ENCODE peak calls at places on chromosomes 3 and 15, in eight cellular contexts. V, Y, L, D, S, M, Z and C are unnamed samples.

GRCh38 chr3:161422171-161422693 is 50.9 kb upstream of the SPTSSB start:
- DNase-seq in V (no peak), Y (no peak), L (no peak), D (no peak), S (no peak), M (no peak), Z (no peak), C (no peak)

GRCh38 chr15:99424978-99425665 is 140.7 kb upstream of the MEF2A start:
- DNase-seq in V (peak; percentile 61), Y (no peak), L (no peak), D (no peak), S (no peak), M (peak; percentile 33), Z (peak; percentile 64), C (no peak)

GRCh38 chr15:78345726-78346125 is 5.6 kb downstream of the CRABP1 start:
- DNase-seq in V (no peak), Y (no peak), L (no peak), D (no peak), S (no peak), M (no peak), Z (no peak), C (no peak)

GRCh38 chr3:41274944-41275668 is 75.8 kb downstream of the CTNNB1 start:
- DNase-seq in V (no peak), Y (peak; percentile 12), L (no peak), D (peak; percentile 76), S (no peak), M (no peak), Z (no peak), C (no peak)

GRCh38 chr15:24763891-24764290 is 88.3 kb downstream of the NPAP1 start:
- DNase-seq in V (no peak), Y (no peak), L (no peak), D (no peak), S (no peak), M (no peak), Z (no peak), C (no peak)

GRCh38 chr3:28799084-28799483 is 450.5 kb upstream of the AZI2 start:
- DNase-seq in V (no peak), Y (no peak), L (no peak), D (peak; percentile 16), S (no peak), M (no peak), Z (no peak), C (no peak)

GRCh38 chr15:27769652-27770051 is 329.5 kb downstream of the OCA2 start:
- DNase-seq in V (no peak), Y (no peak), L (no peak), D (no peak), S (no peak), M (no peak), Z (no peak), C (no peak)

GRCh38 chr3:48674505-48674904 is 11.2 kb downstream of the NCKIPSD start:
- DNase-seq in V (no peak), Y (no peak), L (no peak), D (no peak), S (no peak), M (no peak), Z (no peak), C (no peak)

GRCh38 chr15:88463870-88464532 is 3.2 kb downstream of the MRPL46 start:
- DNase-seq in V (no peak), Y (no peak), L (no peak), D (no peak), S (no peak), M (no peak), Z (no peak), C (no peak)

GRCh38 chr15:72220678-72221077 is 10.3 kb downstream of the PKM start:
- DNase-seq in V (no peak), Y (no peak), L (no peak), D (no peak), S (no peak), M (no peak), Z (no peak), C (no peak)

GRCh38 chr15:49964071-49964470 is 155.0 kb downstream of the ATP8B4 start:
- DNase-seq in V (no peak), Y (no peak), L (no peak), D (no peak), S (no peak), M (no peak), Z (no peak), C (no peak)

GRCh38 chr15:73403171-73403570 is 34.4 kb upstream of the HCN4 start:
- DNase-seq in V (no peak), Y (no peak), L (no peak), D (no peak), S (no peak), M (no peak), Z (no peak), C (no peak)

GRCh38 chr15:52658955-52659354 is 20.2 kb downstream of the ATOSA start:
- DNase-seq in V (no peak), Y (no peak), L (no peak), D (no peak), S (no peak), M (no peak), Z (no peak), C (no peak)

GRCh38 chr15:29632671-29633406 is 189.4 kb downstream of the TJP1 start:
- DNase-seq in V (no peak), Y (no peak), L (no peak), D (no peak), S (no peak), M (no peak), Z (no peak), C (no peak)

GRCh38 chr15:101672298-101672697 is 20.1 kb upstream of the TM2D3 start:
- DNase-seq in V (no peak), Y (no peak), L (no peak), D (no peak), S (no peak), M (no peak), Z (no peak), C (no peak)

GRCh38 chr3:44419159-44419922 is 58.1 kb downstream of the ZNF445 start:
- DNase-seq in V (peak; percentile 12), Y (no peak), L (no peak), D (no peak), S (no peak), M (no peak), Z (no peak), C (no peak)

GRCh38 chr3:173128633-173129032 is 12.4 kb downstream of the SPATA16 start:
- DNase-seq in V (no peak), Y (no peak), L (no peak), D (no peak), S (no peak), M (no peak), Z (no peak), C (no peak)

GRCh38 chr3:188323067-188323842 is 169.3 kb downstream of the LPP start:
- DNase-seq in V (no peak), Y (no peak), L (no peak), D (no peak), S (no peak), M (no peak), Z (no peak), C (no peak)

GRCh38 chr3:184177331-184177731 is 2.7 kb downstream of the AP2M1 start:
- DNase-seq in V (no peak), Y (no peak), L (no peak), D (no peak), S (no peak), M (peak; percentile 38), Z (no peak), C (no peak)

GRCh38 chr3:120072867-120073525 is 21.3 kb downstream of the GSK3B start:
- DNase-seq in V (no peak), Y (peak; percentile 30), L (no peak), D (peak; percentile 28), S (no peak), M (no peak), Z (no peak), C (no peak)

GRCh38 chr3:59850352-59850870 is 800.6 kb upstream of the CFAP20DC start:
- DNase-seq in V (no peak), Y (no peak), L (no peak), D (no peak), S (no peak), M (no peak), Z (no peak), C (no peak)

GRCh38 chr3:195095035-195095703 is 175.8 kb downstream of the XXYLT1 start:
- DNase-seq in V (no peak), Y (peak; percentile 49), L (no peak), D (no peak), S (no peak), M (no peak), Z (no peak), C (no peak)

GRCh38 chr3:121818578-121818977 is 16.3 kb downstream of the IQCB1 start:
- DNase-seq in V (no peak), Y (no peak), L (no peak), D (no peak), S (no peak), M (no peak), Z (no peak), C (no peak)

GRCh38 chr15:76431936-76432335 is 95.4 kb downstream of the ISL2 start:
- DNase-seq in V (no peak), Y (no peak), L (no peak), D (no peak), S (no peak), M (no peak), Z (no peak), C (no peak)

GRCh38 chr3:13544293-13544831 is 4.6 kb upstream of the FBLN2 start:
- DNase-seq in V (no peak), Y (no peak), L (no peak), D (peak; percentile 38), S (no peak), M (no peak), Z (no peak), C (no peak)
- TF ChIP-seq EP300 in V (no peak), Y (no peak), L (no peak), D (no peak), S (no peak), M (no peak), Z (no peak), C (no peak)

GRCh38 chr3:4245671-4246070 is 57.5 kb upstream of the SETMAR start:
- DNase-seq in V (no peak), Y (no peak), L (no peak), D (peak; percentile 4), S (no peak), M (no peak), Z (no peak), C (peak; percentile 46)
- TF ChIP-seq EP300 in V (no peak), Y (no peak), L (no peak), D (no peak), S (no peak), M (no peak), Z (no peak), C (no peak)

GRCh38 chr3:146732325-146732724 is 127.2 kb upstream of the PLSCR5 start:
- DNase-seq in V (no peak), Y (no peak), L (no peak), D (no peak), S (no peak), M (no peak), Z (no peak), C (no peak)
- TF ChIP-seq EP300 in V (no peak), Y (no peak), L (no peak), D (no peak), S (no peak), M (no peak), Z (no peak), C (no peak)

DNA sequence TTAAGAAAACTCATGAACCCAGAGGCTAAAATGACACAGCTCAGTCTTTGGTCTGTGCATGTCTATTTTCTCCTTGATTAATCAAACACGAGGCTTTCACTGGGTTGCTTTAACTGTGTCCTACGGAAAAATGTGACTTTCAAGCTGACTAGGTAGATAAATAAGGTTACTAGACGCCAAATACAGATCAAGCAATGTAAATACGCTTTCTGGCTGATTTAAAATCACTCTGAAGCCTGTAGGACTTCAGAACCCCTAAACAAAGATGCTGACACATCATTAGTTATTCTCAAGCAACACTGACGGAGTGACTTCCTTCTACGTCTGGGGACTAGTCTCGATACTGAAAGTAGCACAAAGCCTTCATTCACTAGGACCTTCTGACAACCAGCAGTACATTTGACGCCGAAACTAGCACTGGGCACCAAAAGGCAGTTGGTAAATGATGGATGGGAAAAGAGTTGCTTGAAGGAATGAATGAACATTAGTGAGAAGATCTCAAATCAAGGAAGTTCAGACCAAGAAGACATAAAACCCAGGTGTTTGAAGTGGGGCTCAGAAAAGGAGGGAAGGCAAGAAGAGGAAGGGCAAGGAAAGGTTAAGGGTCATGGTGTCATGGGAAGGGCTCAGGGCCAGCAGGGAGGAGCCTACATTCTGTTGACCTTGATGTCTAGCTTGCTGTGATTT is 67.1 kb upstream of the CDV3 start:
- DNase-seq in V (no peak), Y (peak; percentile 23), L (no peak), D (no peak), S (no peak), M (no peak), Z (no peak), C (no peak)
- TF ChIP-seq EP300 in V (no peak), Y (no peak), L (no peak), D (no peak), S (no peak), M (no peak), Z (no peak), C (no peak)